ENCODE peak calls at places on chromosomes 11 and 22, in eight cellular contexts. V, C, M, S, K, J, L and Y are unnamed samples.
A peak's percentile ranks its signal among the peaks of the same experiment; 100 is the strongest.

GRCh38 chr11:112795896-112796686 is 165.1 kb upstream of the NCAM1 start:
- DNase-seq in C (no peak), J (no peak), S (no peak), V (no peak), K (no peak), L (peak; percentile 25), M (no peak), Y (no peak)

GRCh38 chr11:3022300-3022967 is 30.3 kb upstream of the NAP1L4 start:
- DNase-seq in L (no peak), J (peak; percentile 64), C (no peak), V (no peak), S (no peak), M (no peak), K (no peak), Y (peak; percentile 67)

GRCh38 chr11:2387266-2387982 is 10.3 kb downstream of the CD81 start:
- DNase-seq in C (no peak), M (no peak), J (no peak), S (no peak), K (no peak), L (no peak), V (no peak), Y (no peak)

GRCh38 chr11:110960167-110960566 is 247.9 kb upstream of the ARHGAP20 start:
- DNase-seq in J (no peak), C (no peak), M (no peak), V (no peak), K (no peak), S (no peak), L (no peak), Y (no peak)

GRCh38 chr11:61080526-61080925 is 21.8 kb upstream of the CD5 start:
- DNase-seq in K (no peak), M (no peak), J (no peak), S (no peak), C (no peak), L (no peak), V (no peak), Y (no peak)

GRCh38 chr11:65492637-65493366 is 6.0 kb upstream of the MALAT1 start:
- DNase-seq in V (no peak), M (peak; percentile 87), K (peak; percentile 92), C (no peak), S (no peak), L (no peak), J (peak; percentile 93), Y (peak; percentile 75)

GRCh38 chr11:34308821-34309585 is 48.8 kb downstream of the ABTB2 start:
- DNase-seq in L (no peak), V (no peak), K (no peak), M (no peak), J (no peak), C (no peak), S (no peak), Y (peak; percentile 84)

GRCh38 chr22:49926916-49927315 is 8.5 kb downstream of the CRELD2 start:
- DNase-seq in J (no peak), M (no peak), V (no peak), L (no peak), S (no peak), C (no peak), K (no peak), Y (no peak)

GRCh38 chr11:103844327-103845215 is 191.9 kb upstream of the DDI1 start:
- DNase-seq in C (no peak), J (no peak), S (no peak), K (no peak), V (no peak), L (no peak), M (peak; percentile 28), Y (no peak)

GRCh38 chr11:68242616-68243015 is 29.2 kb downstream of the C11orf24 start:
- DNase-seq in K (no peak), C (no peak), L (no peak), V (no peak), S (no peak), M (no peak), J (no peak), Y (no peak)

GRCh38 chr11:120224872-120225371 is 14.1 kb downstream of the OAF start:
- DNase-seq in V (no peak), C (no peak), J (no peak), M (no peak), K (no peak), L (no peak), S (no peak), Y (peak; percentile 64)

GRCh38 chr11:119832536-119832935 is 103.5 kb upstream of the NECTIN1 start:
- DNase-seq in K (peak; percentile 23), S (peak; percentile 17), L (peak; percentile 50), C (no peak), M (peak; percentile 70), V (no peak), J (no peak), Y (no peak)

GRCh38 chr11:1839924-1840779 is 1.4 kb downstream of the TNNI2 start:
- DNase-seq in V (peak; percentile 50), L (no peak), M (peak; percentile 74), S (no peak), K (no peak), J (no peak), C (no peak), Y (peak; percentile 95)

GRCh38 chr22:37664249-37665101 is 6.0 kb downstream of the PDXP start:
- DNase-seq in C (peak; percentile 3), K (no peak), M (peak; percentile 62), L (no peak), V (no peak), S (no peak), J (no peak), Y (no peak)

GRCh38 chr11:115504279-115505158 is at the start of gene CADM1:
- DNase-seq in K (peak; percentile 90), S (peak; percentile 98), V (no peak), M (peak; percentile 93), J (no peak), C (peak; percentile 82), L (peak; percentile 97), Y (peak; percentile 75)
- TF ChIP-seq CTCF in K (peak; percentile 42), S (peak; percentile 76), V (no peak), M (peak; percentile 71), J (no peak), C (no peak), L (peak; percentile 75), Y (peak; percentile 73)

GRCh38 chr22:30968924-30969531 is at the start of gene TUG1:
- DNase-seq in K (peak; percentile 98), V (peak; percentile 93), C (peak; percentile 95), L (peak; percentile 98), M (peak; percentile 99), J (peak; percentile 98), S (peak; percentile 99), Y (peak; percentile 97)

GRCh38 chr22:30964858-30965257 is 3.7 kb downstream of the MORC2 start:
- DNase-seq in L (no peak), K (no peak), C (no peak), J (no peak), M (no peak), V (no peak), S (no peak), Y (no peak)

GRCh38 chr22:30968015-30968923 is at the start of gene MORC2:
- DNase-seq in M (peak; percentile 75), J (no peak), V (no peak), S (peak; percentile 28), K (no peak), C (peak; percentile 63), L (peak; percentile 74), Y (no peak)

GRCh38 chr22:30970356-30970746 is 1.3 kb downstream of the TUG1 start:
- DNase-seq in S (no peak), M (no peak), C (no peak), J (no peak), L (no peak), V (no peak), K (no peak), Y (no peak)

DNA sequence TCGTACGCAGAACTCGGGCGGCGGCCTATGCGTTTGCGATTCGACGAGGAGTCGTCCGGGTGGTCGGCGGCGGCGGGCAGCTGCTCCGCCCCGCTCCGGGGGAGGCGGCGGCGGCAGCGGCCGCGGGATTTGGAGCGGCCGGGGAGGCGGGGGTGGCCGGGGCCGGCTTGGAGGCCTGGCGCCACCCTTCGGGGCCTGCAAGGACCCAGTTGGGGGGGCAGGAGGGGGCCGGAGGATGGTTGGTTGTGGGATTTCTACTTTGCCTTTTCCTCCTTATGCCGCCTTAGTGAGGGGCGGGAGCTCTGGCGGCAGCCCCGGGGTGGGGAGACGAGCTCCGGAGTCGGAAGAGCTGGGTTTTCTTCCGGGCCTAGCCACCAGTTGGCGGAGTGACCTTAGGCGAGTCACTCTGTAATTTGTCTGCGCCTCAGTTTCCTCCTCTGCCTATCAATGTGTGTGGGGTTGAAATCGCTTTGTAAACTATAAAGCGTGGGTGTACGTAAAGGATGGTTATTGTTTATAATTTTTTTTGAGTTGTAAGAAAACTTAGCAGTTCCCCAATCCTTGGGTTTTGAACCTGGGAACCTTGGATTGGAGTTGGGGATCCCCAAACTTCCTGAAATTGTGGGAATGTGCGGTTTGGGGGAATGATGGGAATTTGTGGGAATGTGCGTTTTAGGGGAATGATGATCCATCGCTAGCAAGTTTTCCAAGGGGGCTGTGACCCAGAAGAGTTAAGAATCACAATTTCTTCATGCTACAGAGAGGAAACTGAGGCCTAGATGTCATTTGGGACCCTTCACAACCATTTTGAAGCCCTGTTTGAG is 679 bp downstream of the TUG1 start:
- DNase-seq in J (peak; percentile 37), L (peak; percentile 61), K (no peak), S (no peak), C (peak; percentile 66), M (peak; percentile 53), V (no peak), Y (peak; percentile 50)
- TF ChIP-seq CTCF in J (no peak), L (no peak), K (no peak), S (no peak), C (no peak), M (no peak), V (no peak), Y (no peak)

GRCh38 chr22:27747396-27748256 is 53.9 kb downstream of the MN1 start:
- DNase-seq in J (peak; percentile 60), S (no peak), M (no peak), L (no peak), C (peak; percentile 70), V (no peak), K (no peak), Y (no peak)
- TF ChIP-seq CTCF in J (peak; percentile 33), S (no peak), M (no peak), L (peak; percentile 53), C (peak; percentile 60), V (no peak), K (no peak), Y (peak; percentile 25)

GRCh38 chr11:32870676-32871075 is 21.9 kb upstream of the QSER1 start:
- DNase-seq in L (peak; percentile 34), M (no peak), J (peak; percentile 38), S (no peak), C (peak; percentile 12), K (no peak), V (no peak), Y (no peak)
- TF ChIP-seq CTCF in L (peak; percentile 61), M (no peak), J (no peak), S (no peak), C (peak; percentile 49), K (no peak), V (no peak), Y (peak; percentile 28)

GRCh38 chr22:45552580-45553332 is 50.1 kb downstream of the FBLN1 start:
- DNase-seq in S (no peak), V (no peak), C (no peak), M (peak; percentile 44), J (peak; percentile 42), K (no peak), L (no peak), Y (no peak)
- TF ChIP-seq CTCF in S (no peak), V (no peak), C (no peak), M (no peak), J (peak; percentile 46), K (no peak), L (peak; percentile 21), Y (no peak)